ENCODE peak calls at places on chromosomes 11 and 22, in seven cellular contexts. One of them, this sample, is unnamed.

GRCh38 chr11:7417328-7417727 is 68.0 kb upstream of the OLFML1 start:
- DNase-seq in fibroblast of mammary gland: no peak
- DNase-seq in WERI-Rb-1: no peak
- DNase-seq in AG04450: no peak
- DNase-seq in ovary: no peak
- DNase-seq in kidney: no peak
- DNase-seq in keratinocyte: no peak
- DNase-seq in this sample: no peak

GRCh38 chr11:111918390-111919256 is at the start of gene C11orf52:
- DNase-seq in WERI-Rb-1: no peak
- DNase-seq in fibroblast of mammary gland: no peak
- DNase-seq in ovary: peak; percentile 53
- DNase-seq in AG04450: no peak
- DNase-seq in keratinocyte: no peak
- DNase-seq in kidney: peak; percentile 90
- DNase-seq in this sample: no peak

GRCh38 chr11:32586576-32587190 is 3.1 kb downstream of the EIF3M start:
- DNase-seq in keratinocyte: no peak
- DNase-seq in WERI-Rb-1: peak; percentile 13
- DNase-seq in fibroblast of mammary gland: peak; percentile 46
- DNase-seq in AG04450: no peak
- DNase-seq in ovary: no peak
- DNase-seq in kidney: no peak
- DNase-seq in this sample: no peak

GRCh38 chr11:31641477-31642062 is 132.0 kb downstream of the ELP4 start:
- DNase-seq in keratinocyte: no peak
- DNase-seq in ovary: no peak
- DNase-seq in WERI-Rb-1: peak; percentile 58
- DNase-seq in AG04450: no peak
- DNase-seq in fibroblast of mammary gland: peak; percentile 53
- DNase-seq in kidney: no peak
- DNase-seq in this sample: no peak

GRCh38 chr11:100778386-100778785 is 91.3 kb downstream of the ARHGAP42 start:
- DNase-seq in WERI-Rb-1: no peak
- DNase-seq in AG04450: no peak
- DNase-seq in ovary: no peak
- DNase-seq in fibroblast of mammary gland: no peak
- DNase-seq in kidney: no peak
- DNase-seq in keratinocyte: no peak
- DNase-seq in this sample: no peak

GRCh38 chr11:71391352-71391751 is 56.8 kb downstream of the DHCR7 start:
- DNase-seq in kidney: no peak
- DNase-seq in fibroblast of mammary gland: no peak
- DNase-seq in ovary: no peak
- DNase-seq in keratinocyte: no peak
- DNase-seq in AG04450: no peak
- DNase-seq in WERI-Rb-1: no peak
- DNase-seq in this sample: no peak

GRCh38 chr11:130029137-130029536 is 26.5 kb upstream of the PRDM10 start:
- DNase-seq in ovary: no peak
- DNase-seq in WERI-Rb-1: no peak
- DNase-seq in fibroblast of mammary gland: no peak
- DNase-seq in kidney: no peak
- DNase-seq in keratinocyte: no peak
- DNase-seq in AG04450: no peak
- DNase-seq in this sample: no peak

GRCh38 chr11:100010393-100010792 is 676.7 kb upstream of the ARHGAP42 start:
- DNase-seq in WERI-Rb-1: no peak
- DNase-seq in fibroblast of mammary gland: no peak
- DNase-seq in ovary: no peak
- DNase-seq in keratinocyte: no peak
- DNase-seq in AG04450: no peak
- DNase-seq in kidney: no peak
- DNase-seq in this sample: no peak

GRCh38 chr11:34707462-34707840 is 86.6 kb downstream of the EHF start:
- DNase-seq in ovary: no peak
- DNase-seq in fibroblast of mammary gland: no peak
- DNase-seq in WERI-Rb-1: no peak
- DNase-seq in kidney: no peak
- DNase-seq in AG04450: no peak
- DNase-seq in keratinocyte: no peak
- DNase-seq in this sample: no peak

GRCh38 chr22:46537221-46537945 is at the start of gene CELSR1:
- DNase-seq in WERI-Rb-1: peak; percentile 45
- DNase-seq in ovary: no peak
- DNase-seq in AG04450: no peak
- DNase-seq in kidney: peak; percentile 92
- DNase-seq in keratinocyte: no peak
- DNase-seq in fibroblast of mammary gland: no peak
- DNase-seq in this sample: no peak

GRCh38 chr11:35943761-35944502 is at the start of gene LDLRAD3:
- DNase-seq in WERI-Rb-1: peak; percentile 78
- DNase-seq in ovary: peak; percentile 86
- DNase-seq in AG04450: peak; percentile 56
- DNase-seq in keratinocyte: no peak
- DNase-seq in fibroblast of mammary gland: peak; percentile 87
- DNase-seq in kidney: peak; percentile 94
- DNase-seq in this sample: peak; percentile 94

GRCh38 chr22:29003975-29004646 is 57.5 kb downstream of the C22orf31 start:
- DNase-seq in AG04450: no peak
- DNase-seq in fibroblast of mammary gland: no peak
- DNase-seq in WERI-Rb-1: peak; percentile 26
- DNase-seq in ovary: no peak
- DNase-seq in keratinocyte: no peak
- DNase-seq in kidney: no peak
- DNase-seq in this sample: no peak

GRCh38 chr22:19501897-19502447 is 22.2 kb downstream of the CLDN5 start:
- DNase-seq in keratinocyte: no peak
- DNase-seq in ovary: no peak
- DNase-seq in kidney: no peak
- DNase-seq in fibroblast of mammary gland: no peak
- DNase-seq in AG04450: no peak
- DNase-seq in WERI-Rb-1: no peak
- DNase-seq in this sample: no peak

GRCh38 chr11:134940441-134941125 is 528.5 kb upstream of the B3GAT1 start:
- DNase-seq in kidney: no peak
- DNase-seq in WERI-Rb-1: no peak
- DNase-seq in fibroblast of mammary gland: no peak
- DNase-seq in ovary: no peak
- DNase-seq in keratinocyte: no peak
- DNase-seq in AG04450: no peak
- DNase-seq in this sample: no peak

GRCh38 chr11:24844406-24844805 is 347.6 kb downstream of the LUZP2 start:
- DNase-seq in kidney: no peak
- DNase-seq in AG04450: no peak
- DNase-seq in fibroblast of mammary gland: no peak
- DNase-seq in WERI-Rb-1: no peak
- DNase-seq in keratinocyte: no peak
- DNase-seq in ovary: no peak
- DNase-seq in this sample: no peak

GRCh38 chr11:22668005-22668796 is 1.8 kb downstream of the GAS2 start:
- DNase-seq in AG04450: no peak
- DNase-seq in fibroblast of mammary gland: no peak
- DNase-seq in keratinocyte: no peak
- DNase-seq in kidney: no peak
- DNase-seq in ovary: no peak
- DNase-seq in WERI-Rb-1: no peak
- DNase-seq in this sample: no peak

GRCh38 chr11:71281901-71282300 is 29.5 kb upstream of the SHANK2 start:
- DNase-seq in AG04450: no peak
- DNase-seq in fibroblast of mammary gland: no peak
- DNase-seq in kidney: no peak
- DNase-seq in WERI-Rb-1: no peak
- DNase-seq in keratinocyte: no peak
- DNase-seq in ovary: no peak
- DNase-seq in this sample: no peak

GRCh38 chr22:37310075-37310606 is 27.8 kb downstream of the CYTH4 start:
- DNase-seq in ovary: no peak
- DNase-seq in AG04450: no peak
- DNase-seq in WERI-Rb-1: no peak
- DNase-seq in kidney: no peak
- DNase-seq in keratinocyte: no peak
- DNase-seq in fibroblast of mammary gland: no peak
- DNase-seq in this sample: no peak

GRCh38 chr11:127639916-127640315 is 639.3 kb upstream of the KIRREL3 start:
- DNase-seq in fibroblast of mammary gland: no peak
- DNase-seq in kidney: no peak
- DNase-seq in keratinocyte: no peak
- DNase-seq in ovary: no peak
- DNase-seq in WERI-Rb-1: no peak
- DNase-seq in AG04450: no peak
- DNase-seq in this sample: no peak
- H3K4me3 ChIP-seq in fibroblast of mammary gland: no peak overlapping the region
- H3K4me3 ChIP-seq in kidney: no peak overlapping the region
- H3K4me3 ChIP-seq in keratinocyte: no peak overlapping the region
- H3K4me3 ChIP-seq in ovary: no peak overlapping the region
- H3K4me3 ChIP-seq in WERI-Rb-1: no peak overlapping the region
- H3K4me3 ChIP-seq in AG04450: no peak overlapping the region
- H3K4me3 ChIP-seq in this sample: no peak overlapping the region

DNA sequence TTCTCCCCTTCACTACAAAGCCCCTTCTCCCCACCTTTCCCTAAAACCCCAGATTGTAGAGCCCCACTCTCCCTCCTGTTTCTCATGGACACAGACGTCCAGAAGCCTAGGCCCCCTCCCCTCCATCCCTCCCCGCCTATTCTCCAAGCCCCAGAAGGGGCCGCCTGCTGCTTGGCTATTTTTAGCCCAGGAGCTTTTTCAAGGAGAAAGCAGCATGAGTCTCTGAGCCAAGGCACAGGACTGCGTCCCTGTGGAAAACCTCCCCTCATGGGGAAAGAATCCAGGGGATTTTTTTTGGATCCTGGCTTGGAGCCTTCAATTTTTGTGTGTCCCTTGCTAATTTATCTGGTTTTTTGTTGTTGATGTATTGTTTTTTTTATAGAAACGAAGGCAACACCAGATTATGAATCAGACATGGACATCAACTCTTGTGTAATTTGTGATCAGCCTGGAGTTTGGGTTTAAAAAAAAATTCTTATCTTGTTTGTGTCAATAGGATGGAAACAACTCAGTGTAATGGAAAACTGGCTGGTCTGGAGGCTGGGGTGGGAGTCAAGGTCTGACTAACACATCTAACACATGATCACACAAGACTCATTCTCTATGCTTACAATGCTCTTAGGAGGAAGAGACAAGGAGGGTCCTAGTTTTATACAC is 17.4 kb upstream of the ACCSL start:
- DNase-seq in keratinocyte: no peak
- DNase-seq in kidney: no peak
- DNase-seq in ovary: peak; percentile 78
- DNase-seq in fibroblast of mammary gland: peak; percentile 94
- DNase-seq in WERI-Rb-1: peak; percentile 59
- DNase-seq in AG04450: no peak
- DNase-seq in this sample: peak; percentile 83
- H3K4me3 ChIP-seq in keratinocyte: no peak overlapping the region
- H3K4me3 ChIP-seq in kidney: no peak overlapping the region
- H3K4me3 ChIP-seq in ovary: no peak overlapping the region
- H3K4me3 ChIP-seq in fibroblast of mammary gland: no peak overlapping the region
- H3K4me3 ChIP-seq in WERI-Rb-1: no peak overlapping the region
- H3K4me3 ChIP-seq in AG04450: no peak overlapping the region
- H3K4me3 ChIP-seq in this sample: no peak overlapping the region

GRCh38 chr11:63670738-63671321 is 346 bp downstream of the ATL3 start:
- DNase-seq in WERI-Rb-1: no peak
- DNase-seq in ovary: peak; percentile 71
- DNase-seq in keratinocyte: no peak
- DNase-seq in AG04450: no peak
- DNase-seq in kidney: no peak
- DNase-seq in fibroblast of mammary gland: no peak
- DNase-seq in this sample: peak; percentile 70

GRCh38 chr11:63673579-63673978 is 2.4 kb upstream of the ATL3 start:
- DNase-seq in fibroblast of mammary gland: peak; percentile 71
- DNase-seq in AG04450: no peak
- DNase-seq in kidney: no peak
- DNase-seq in WERI-Rb-1: no peak
- DNase-seq in ovary: no peak
- DNase-seq in keratinocyte: no peak
- DNase-seq in this sample: no peak

GRCh38 chr11:63672934-63673539 is 1.9 kb upstream of the ATL3 start:
- DNase-seq in keratinocyte: no peak
- DNase-seq in ovary: no peak
- DNase-seq in kidney: no peak
- DNase-seq in WERI-Rb-1: no peak
- DNase-seq in fibroblast of mammary gland: peak; percentile 64
- DNase-seq in AG04450: no peak
- DNase-seq in this sample: no peak

GRCh38 chr11:63671322-63672155 is at the start of gene ATL3:
- DNase-seq in ovary: peak; percentile 99
- DNase-seq in kidney: peak; percentile 99
- DNase-seq in AG04450: peak; percentile 88
- DNase-seq in keratinocyte: peak; percentile 70
- DNase-seq in fibroblast of mammary gland: peak; percentile 92
- DNase-seq in WERI-Rb-1: peak; percentile 14
- DNase-seq in this sample: peak; percentile 100

GRCh38 chr11:63672156-63672463 is 934 bp upstream of the ATL3 start:
- DNase-seq in ovary: no peak
- DNase-seq in keratinocyte: no peak
- DNase-seq in fibroblast of mammary gland: no peak
- DNase-seq in kidney: no peak
- DNase-seq in AG04450: no peak
- DNase-seq in WERI-Rb-1: no peak
- DNase-seq in this sample: no peak
- H3K4me3 ChIP-seq in ovary: no peak overlapping the region
- H3K4me3 ChIP-seq in keratinocyte: no peak overlapping the region
- H3K4me3 ChIP-seq in fibroblast of mammary gland: no peak overlapping the region
- H3K4me3 ChIP-seq in kidney: peak overlapping the region; percentile 78
- H3K4me3 ChIP-seq in AG04450: no peak overlapping the region
- H3K4me3 ChIP-seq in WERI-Rb-1: no peak overlapping the region
- H3K4me3 ChIP-seq in this sample: no peak overlapping the region

GRCh38 chr11:73931951-73932350 is 18.9 kb upstream of the DNAJB13 start:
- DNase-seq in kidney: no peak
- DNase-seq in AG04450: no peak
- DNase-seq in WERI-Rb-1: no peak
- DNase-seq in fibroblast of mammary gland: no peak
- DNase-seq in ovary: no peak
- DNase-seq in keratinocyte: no peak
- DNase-seq in this sample: no peak

GRCh38 chr11:73929388-73929787 is 21.4 kb upstream of the DNAJB13 start:
- DNase-seq in AG04450: no peak
- DNase-seq in fibroblast of mammary gland: no peak
- DNase-seq in ovary: no peak
- DNase-seq in keratinocyte: no peak
- DNase-seq in kidney: no peak
- DNase-seq in WERI-Rb-1: no peak
- DNase-seq in this sample: no peak

DNA sequence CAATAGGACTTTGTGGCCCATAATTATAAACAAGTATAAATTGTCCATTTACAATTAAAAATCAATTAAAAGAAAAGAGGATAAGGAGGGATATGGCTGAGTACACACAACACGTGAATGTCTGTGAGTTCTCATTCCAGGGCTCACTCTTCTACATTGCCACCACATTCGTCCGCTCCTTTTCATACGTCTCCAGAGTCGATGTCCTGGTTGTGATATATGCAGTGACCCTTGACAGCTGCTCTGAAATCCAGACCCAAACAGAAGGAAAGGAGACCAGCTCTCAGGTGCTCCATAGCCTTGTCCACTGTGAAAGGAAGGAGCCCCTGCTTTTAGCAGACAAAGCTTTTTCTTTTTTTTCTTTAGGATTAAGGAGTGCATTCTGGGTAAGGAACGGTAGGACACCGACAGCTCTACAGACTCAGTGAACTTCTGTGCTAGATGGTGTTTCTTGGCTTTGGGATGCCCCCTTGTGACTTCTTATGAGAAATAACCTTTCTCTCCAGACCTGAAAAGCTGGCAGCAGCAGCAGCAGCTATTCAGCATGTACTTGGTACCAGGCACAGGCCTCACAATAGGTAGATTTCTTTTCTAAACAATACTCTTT is 19.7 kb upstream of the DNAJB13 start:
- DNase-seq in ovary: no peak
- DNase-seq in fibroblast of mammary gland: peak; percentile 85
- DNase-seq in WERI-Rb-1: peak; percentile 70
- DNase-seq in kidney: no peak
- DNase-seq in keratinocyte: no peak
- DNase-seq in AG04450: peak; percentile 54
- DNase-seq in this sample: no peak
- H3K4me3 ChIP-seq in ovary: no peak overlapping the region
- H3K4me3 ChIP-seq in fibroblast of mammary gland: no peak overlapping the region
- H3K4me3 ChIP-seq in WERI-Rb-1: no peak overlapping the region
- H3K4me3 ChIP-seq in kidney: no peak overlapping the region
- H3K4me3 ChIP-seq in keratinocyte: no peak overlapping the region
- H3K4me3 ChIP-seq in AG04450: no peak overlapping the region
- H3K4me3 ChIP-seq in this sample: no peak overlapping the region